ENCODE peak calls at places on chromosomes 7 and 10, in eight cellular contexts. J, T, B, Y, D, X, C and K are unnamed samples.
A peak's percentile ranks its signal among the peaks of the same experiment; 100 is the strongest.

GRCh38 chr10:110739811-110740271 is 95.7 kb downstream of the RBM20 start:
- DNase-seq in X (no peak), J (no peak), B (no peak), Y (no peak), T (no peak), D (no peak), C (peak; percentile 83), K (no peak)

GRCh38 chr7:81604075-81604807 is 165.6 kb downstream of the HGF start:
- DNase-seq in D (no peak), X (no peak), B (no peak), J (no peak), T (peak; percentile 84), C (peak; percentile 100), Y (no peak), K (no peak)

GRCh38 chr7:80640841-80641240 is 2.4 kb downstream of the CD36 start:
- DNase-seq in J (no peak), Y (no peak), T (no peak), C (peak; percentile 62), D (no peak), B (no peak), X (no peak), K (no peak)

GRCh38 chr10:79068203-79068561 is 584 bp upstream of the ZMIZ1 start:
- DNase-seq in J (no peak), X (no peak), C (no peak), B (no peak), T (no peak), Y (no peak), D (peak; percentile 46), K (peak; percentile 84)

GRCh38 chr7:135745702-135746312 is 2.8 kb downstream of the FAM180A start:
- DNase-seq in T (peak; percentile 86), J (peak; percentile 41), D (peak; percentile 67), Y (peak; percentile 31), X (no peak), C (peak; percentile 96), B (peak; percentile 22), K (no peak)

GRCh38 chr10:3955493-3955892 is 170.5 kb upstream of the KLF6 start:
- DNase-seq in D (no peak), Y (no peak), J (no peak), X (no peak), T (no peak), C (peak; percentile 60), B (no peak), K (no peak)

GRCh38 chr10:125000366-125001312 is 58.7 kb downstream of the ZRANB1 start:
- DNase-seq in C (no peak), J (peak; percentile 78), T (no peak), X (peak; percentile 64), B (no peak), Y (peak; percentile 16), D (no peak), K (peak; percentile 50)

GRCh38 chr7:113026941-113027340 is 59.7 kb downstream of the GPR85 start:
- DNase-seq in J (no peak), D (no peak), C (peak; percentile 33), B (no peak), T (no peak), X (no peak), Y (no peak), K (no peak)

GRCh38 chr7:70533614-70534013 is 598.3 kb upstream of the GALNT17 start:
- DNase-seq in X (no peak), D (no peak), T (no peak), Y (no peak), J (no peak), B (no peak), C (no peak), K (no peak)

GRCh38 chr10:54587973-54588372 is 213.1 kb downstream of the PCDH15 start:
- DNase-seq in X (no peak), Y (no peak), T (no peak), B (no peak), D (no peak), C (no peak), J (no peak), K (no peak)

GRCh38 chr7:147978651-147979050 is 611.9 kb upstream of the C7orf33 start:
- DNase-seq in C (no peak), J (no peak), X (no peak), T (no peak), B (no peak), D (no peak), Y (no peak), K (no peak)

GRCh38 chr7:136078630-136079029 is 101.5 kb upstream of the MTPN start:
- DNase-seq in T (no peak), D (no peak), X (no peak), J (no peak), Y (no peak), B (no peak), C (no peak), K (no peak)

GRCh38 chr7:25669300-25669781 is 441.1 kb upstream of the NPVF start:
- DNase-seq in D (no peak), T (no peak), B (no peak), X (no peak), C (no peak), Y (no peak), J (no peak), K (no peak)

GRCh38 chr7:27091125-27091524 is 4.7 kb downstream of the HOXA1 start:
- DNase-seq in T (no peak), C (no peak), B (no peak), D (no peak), J (no peak), X (no peak), Y (no peak), K (no peak)

GRCh38 chr10:25933653-25934608 is at the start of gene MYO3A:
- DNase-seq in Y (no peak), T (no peak), D (no peak), C (no peak), B (no peak), J (peak; percentile 32), X (no peak), K (no peak)

GRCh38 chr7:150755473-150756099 is 18.4 kb downstream of the GIMAP5 start:
- DNase-seq in T (no peak), J (no peak), C (peak; percentile 10), B (no peak), D (peak; percentile 49), X (no peak), Y (no peak), K (no peak)

GRCh38 chr7:120675076-120675475 is 182.9 kb downstream of the TSPAN12 start:
- DNase-seq in C (no peak), Y (no peak), X (no peak), B (no peak), T (no peak), D (no peak), J (no peak), K (no peak)

GRCh38 chr7:155669717-155670505 is 25.4 kb downstream of the RBM33 start:
- DNase-seq in D (no peak), T (no peak), Y (no peak), B (no peak), C (no peak), J (no peak), X (no peak), K (peak; percentile 82)

GRCh38 chr7:34322841-34323240 is 335.2 kb upstream of the NPSR1 start:
- DNase-seq in Y (no peak), T (no peak), J (no peak), D (no peak), B (no peak), C (no peak), X (no peak), K (no peak)

GRCh38 chr10:58643029-58643428 is 130.4 kb downstream of the BICC1 start:
- DNase-seq in X (no peak), J (no peak), C (no peak), Y (no peak), D (no peak), T (no peak), B (no peak), K (no peak)

DNA sequence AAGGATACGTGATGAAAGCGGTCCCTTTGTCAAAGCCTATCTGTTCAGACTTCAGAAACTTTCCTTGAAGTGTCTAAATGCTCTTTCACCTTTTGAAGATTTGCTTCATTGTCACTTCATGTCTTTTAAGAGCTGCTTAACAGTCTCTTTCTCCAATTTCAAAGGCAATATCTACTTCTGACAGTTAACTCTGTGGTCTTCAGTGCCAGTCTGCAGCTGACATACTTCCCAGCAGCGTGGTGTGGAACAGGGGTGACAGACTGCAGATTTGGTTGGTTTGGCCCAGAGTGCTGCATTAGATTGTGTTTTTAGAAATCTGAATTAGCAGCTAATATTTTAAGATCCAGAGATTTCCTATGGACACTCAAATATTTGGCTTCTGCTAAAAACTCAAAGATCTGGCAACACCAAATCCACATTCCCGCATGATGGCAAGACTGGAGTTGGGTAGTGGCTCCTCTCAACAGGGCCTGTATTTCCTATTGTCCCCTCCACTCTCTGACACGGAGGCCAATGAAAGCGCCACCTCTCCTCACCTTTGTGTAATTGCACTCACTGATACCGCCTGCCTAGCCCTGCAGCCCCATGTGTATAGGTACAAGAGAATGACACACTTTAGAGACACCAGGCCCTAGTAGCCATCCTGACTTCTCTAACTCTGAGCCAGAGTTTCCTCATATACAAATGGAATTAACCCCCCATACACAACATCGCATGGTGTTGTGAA is 11.5 kb downstream of the SCRN1 start:
- DNase-seq in B (no peak), T (no peak), D (no peak), Y (no peak), C (no peak), J (peak; percentile 87), X (no peak), K (no peak)
- TF ChIP-seq CTCF in B (no peak), T (no peak), D (no peak), Y (no peak), C (no peak), J (peak; percentile 43), X (no peak), K (no peak)

GRCh38 chr10:12341526-12341925 is 7.8 kb upstream of the CAMK1D start:
- DNase-seq in X (no peak), D (no peak), B (no peak), Y (no peak), T (no peak), C (no peak), J (no peak), K (no peak)
- H3K27ac ChIP-seq in X (no peak overlapping the region), D (no peak overlapping the region), B (no peak overlapping the region), Y (no peak overlapping the region), T (no peak overlapping the region), C (no peak overlapping the region), J (no peak overlapping the region), K (no peak overlapping the region)

GRCh38 chr7:114409750-114410149 is 4.9 kb upstream of the FOXP2 start:
- DNase-seq in T (no peak), B (no peak), D (no peak), J (no peak), X (no peak), C (peak; percentile 43), Y (no peak), K (no peak)

GRCh38 chr7:114402866-114403635 is 11.6 kb upstream of the FOXP2 start:
- DNase-seq in B (no peak), T (no peak), Y (no peak), C (no peak), D (no peak), J (no peak), X (no peak), K (no peak)

GRCh38 chr7:114405427-114405826 is 9.2 kb upstream of the FOXP2 start:
- DNase-seq in T (no peak), J (no peak), Y (no peak), C (no peak), B (no peak), X (no peak), D (no peak), K (no peak)
- TF ChIP-seq CTCF in T (peak; percentile 50), J (peak; percentile 90), Y (peak; percentile 36), C (peak; percentile 28), B (no peak), X (peak; percentile 40), D (peak; percentile 38), K (no peak)

GRCh38 chr10:88848499-88848898 is 3.1 kb downstream of the ANKRD22 start:
- DNase-seq in C (peak; percentile 43), X (no peak), B (no peak), T (no peak), Y (no peak), J (no peak), D (no peak), K (no peak)
- H3K27ac ChIP-seq in C (peak overlapping the region; percentile 25), X (no peak overlapping the region), B (no peak overlapping the region), T (no peak overlapping the region), Y (no peak overlapping the region), J (no peak overlapping the region), D (no peak overlapping the region), K (peak overlapping the region; percentile 53)

GRCh38 chr10:132939957-132940790 is 2.2 kb downstream of the CFAP46 start:
- DNase-seq in D (no peak), C (peak; percentile 18), Y (no peak), B (no peak), X (no peak), J (peak; percentile 58), T (peak; percentile 11), K (no peak)
- TF ChIP-seq CTCF in D (peak; percentile 68), C (peak; percentile 89), Y (peak; percentile 76), B (peak; percentile 42), X (peak; percentile 48), J (peak; percentile 71), T (peak; percentile 87), K (peak; percentile 62)